ENCODE peak calls at places on chromosomes 16 and 17, in seven cellular contexts. One of them, this sample, is unnamed. For H3K36me3, the result is how much of the 10 kb centered on the place peaks cover.

GRCh38 chr17:46020023-46020735 is 21.1 kb downstream of the STH start:
- DNase-seq in effector memory CD4-positive, alpha-beta T cell: peak
- DNase-seq in aorta: peak
- DNase-seq in adipocyte: no peak
- DNase-seq in spleen: peak
- DNase-seq in neuronal stem cell: no peak
- DNase-seq in upper lobe of right lung: no peak
- DNase-seq in this sample: no peak

GRCh38 chr17:42679001-42679491 is 2.3 kb upstream of the PLEKHH3 start:
- DNase-seq in effector memory CD4-positive, alpha-beta T cell: no peak
- DNase-seq in aorta: no peak
- DNase-seq in adipocyte: peak
- DNase-seq in spleen: no peak
- DNase-seq in neuronal stem cell: no peak
- DNase-seq in upper lobe of right lung: peak
- DNase-seq in this sample: no peak

GRCh38 chr17:75194879-75195278 is 10.6 kb upstream of the NUP85 start:
- DNase-seq in effector memory CD4-positive, alpha-beta T cell: no peak
- DNase-seq in aorta: no peak
- DNase-seq in adipocyte: no peak
- DNase-seq in spleen: no peak
- DNase-seq in neuronal stem cell: no peak
- DNase-seq in upper lobe of right lung: no peak
- DNase-seq in this sample: no peak

GRCh38 chr16:86261379-86261778 is 248.9 kb upstream of the FOXF1 start:
- DNase-seq in effector memory CD4-positive, alpha-beta T cell: no peak
- DNase-seq in aorta: no peak
- DNase-seq in adipocyte: no peak
- DNase-seq in spleen: no peak
- DNase-seq in neuronal stem cell: no peak
- DNase-seq in upper lobe of right lung: no peak
- DNase-seq in this sample: peak

GRCh38 chr17:50922739-50923405 is 56.7 kb upstream of the TOB1 start:
- DNase-seq in effector memory CD4-positive, alpha-beta T cell: no peak
- DNase-seq in aorta: no peak
- DNase-seq in adipocyte: no peak
- DNase-seq in spleen: no peak
- DNase-seq in neuronal stem cell: no peak
- DNase-seq in upper lobe of right lung: no peak
- DNase-seq in this sample: no peak

GRCh38 chr16:25135239-25135878 is 23.8 kb downstream of the LCMT1 start:
- DNase-seq in effector memory CD4-positive, alpha-beta T cell: no peak
- DNase-seq in aorta: no peak
- DNase-seq in adipocyte: peak
- DNase-seq in spleen: no peak
- DNase-seq in neuronal stem cell: no peak
- DNase-seq in upper lobe of right lung: no peak
- DNase-seq in this sample: peak

GRCh38 chr17:9768381-9768934 is 22.9 kb downstream of the DHRS7C start:
- DNase-seq in effector memory CD4-positive, alpha-beta T cell: no peak
- DNase-seq in aorta: no peak
- DNase-seq in adipocyte: peak
- DNase-seq in spleen: no peak
- DNase-seq in neuronal stem cell: peak
- DNase-seq in upper lobe of right lung: no peak
- DNase-seq in this sample: no peak

GRCh38 chr17:586920-587319 is 127.7 kb downstream of the VPS53 start:
- DNase-seq in effector memory CD4-positive, alpha-beta T cell: no peak
- DNase-seq in aorta: no peak
- DNase-seq in adipocyte: no peak
- DNase-seq in spleen: no peak
- DNase-seq in neuronal stem cell: no peak
- DNase-seq in upper lobe of right lung: no peak
- DNase-seq in this sample: no peak

GRCh38 chr17:62188713-62189112 is 123.6 kb upstream of the MED13 start:
- DNase-seq in effector memory CD4-positive, alpha-beta T cell: no peak
- DNase-seq in aorta: no peak
- DNase-seq in adipocyte: no peak
- DNase-seq in spleen: no peak
- DNase-seq in neuronal stem cell: no peak
- DNase-seq in upper lobe of right lung: no peak
- DNase-seq in this sample: peak

GRCh38 chr16:53511084-53511402 is 8.0 kb upstream of the AKTIP start:
- DNase-seq in effector memory CD4-positive, alpha-beta T cell: no peak
- DNase-seq in aorta: no peak
- DNase-seq in adipocyte: no peak
- DNase-seq in spleen: peak
- DNase-seq in neuronal stem cell: no peak
- DNase-seq in upper lobe of right lung: no peak
- DNase-seq in this sample: no peak

GRCh38 chr17:21286771-21287702 is 2.5 kb downstream of the MAP2K3 start:
- DNase-seq in effector memory CD4-positive, alpha-beta T cell: no peak
- DNase-seq in aorta: no peak
- DNase-seq in adipocyte: no peak
- DNase-seq in spleen: peak
- DNase-seq in neuronal stem cell: no peak
- DNase-seq in upper lobe of right lung: peak
- DNase-seq in this sample: no peak

GRCh38 chr17:45867702-45868101 is 23.0 kb downstream of the SPPL2C start:
- DNase-seq in effector memory CD4-positive, alpha-beta T cell: no peak
- DNase-seq in aorta: no peak
- DNase-seq in adipocyte: no peak
- DNase-seq in spleen: no peak
- DNase-seq in neuronal stem cell: no peak
- DNase-seq in upper lobe of right lung: no peak
- DNase-seq in this sample: no peak

GRCh38 chr16:57846078-57846697 is 43.9 kb upstream of the KIFC3 start:
- DNase-seq in effector memory CD4-positive, alpha-beta T cell: no peak
- DNase-seq in aorta: no peak
- DNase-seq in adipocyte: no peak
- DNase-seq in spleen: peak
- DNase-seq in neuronal stem cell: no peak
- DNase-seq in upper lobe of right lung: no peak
- DNase-seq in this sample: no peak

GRCh38 chr16:75919664-75920063 is 193.4 kb upstream of the CPHXL start:
- DNase-seq in effector memory CD4-positive, alpha-beta T cell: no peak
- DNase-seq in aorta: no peak
- DNase-seq in adipocyte: no peak
- DNase-seq in spleen: no peak
- DNase-seq in neuronal stem cell: no peak
- DNase-seq in upper lobe of right lung: no peak
- DNase-seq in this sample: peak

GRCh38 chr17:7587420-7587786 is 2.5 kb downstream of the SOX15 start:
- DNase-seq in effector memory CD4-positive, alpha-beta T cell: no peak
- DNase-seq in aorta: no peak
- DNase-seq in adipocyte: peak
- DNase-seq in spleen: no peak
- DNase-seq in neuronal stem cell: no peak
- DNase-seq in upper lobe of right lung: no peak
- DNase-seq in this sample: peak

GRCh38 chr17:7838291-7839075 is 4.5 kb downstream of the KDM6B start:
- DNase-seq in effector memory CD4-positive, alpha-beta T cell: no peak
- DNase-seq in aorta: peak
- DNase-seq in adipocyte: peak
- DNase-seq in spleen: peak
- DNase-seq in neuronal stem cell: peak
- DNase-seq in upper lobe of right lung: no peak
- DNase-seq in this sample: peak

GRCh38 chr16:79651363-79651762 is 50.8 kb upstream of the MAF start:
- DNase-seq in effector memory CD4-positive, alpha-beta T cell: no peak
- DNase-seq in aorta: peak
- DNase-seq in adipocyte: no peak
- DNase-seq in spleen: no peak
- DNase-seq in neuronal stem cell: no peak
- DNase-seq in upper lobe of right lung: no peak
- DNase-seq in this sample: peak

GRCh38 chr16:88442811-88443576 is 10.1 kb upstream of the ZFPM1 start:
- DNase-seq in effector memory CD4-positive, alpha-beta T cell: peak
- DNase-seq in aorta: peak
- DNase-seq in adipocyte: peak
- DNase-seq in spleen: peak
- DNase-seq in neuronal stem cell: peak
- DNase-seq in upper lobe of right lung: peak
- DNase-seq in this sample: peak

GRCh38 chr17:36683387-36683786 is 82.0 kb downstream of the MRM1 start:
- DNase-seq in effector memory CD4-positive, alpha-beta T cell: no peak
- DNase-seq in aorta: no peak
- DNase-seq in adipocyte: no peak
- DNase-seq in spleen: no peak
- DNase-seq in neuronal stem cell: no peak
- DNase-seq in upper lobe of right lung: no peak
- DNase-seq in this sample: no peak

GRCh38 chr17:44130693-44131349 is 7.4 kb upstream of the HDAC5 start:
- DNase-seq in effector memory CD4-positive, alpha-beta T cell: no peak
- DNase-seq in aorta: no peak
- DNase-seq in adipocyte: no peak
- DNase-seq in spleen: no peak
- DNase-seq in neuronal stem cell: no peak
- DNase-seq in upper lobe of right lung: no peak
- DNase-seq in this sample: no peak

GRCh38 chr16:84194470-84195200 is 3.7 kb downstream of the ADAD2 start:
- DNase-seq in effector memory CD4-positive, alpha-beta T cell: no peak
- DNase-seq in aorta: no peak
- DNase-seq in adipocyte: no peak
- DNase-seq in spleen: no peak
- DNase-seq in neuronal stem cell: no peak
- DNase-seq in upper lobe of right lung: peak
- DNase-seq in this sample: no peak

GRCh38 chr16:70553175-70553574 is 29.6 kb downstream of the SF3B3 start:
- DNase-seq in effector memory CD4-positive, alpha-beta T cell: no peak
- DNase-seq in aorta: no peak
- DNase-seq in adipocyte: peak
- DNase-seq in spleen: no peak
- DNase-seq in neuronal stem cell: no peak
- DNase-seq in upper lobe of right lung: no peak
- DNase-seq in this sample: no peak
- H3K4me3 ChIP-seq in effector memory CD4-positive, alpha-beta T cell: no peak
- H3K4me3 ChIP-seq in aorta: no peak
- H3K4me3 ChIP-seq in adipocyte: peak
- H3K4me3 ChIP-seq in spleen: no peak
- H3K4me3 ChIP-seq in neuronal stem cell: no peak
- H3K4me3 ChIP-seq in upper lobe of right lung: no peak
- H3K4me3 ChIP-seq in this sample: no peak

DNA sequence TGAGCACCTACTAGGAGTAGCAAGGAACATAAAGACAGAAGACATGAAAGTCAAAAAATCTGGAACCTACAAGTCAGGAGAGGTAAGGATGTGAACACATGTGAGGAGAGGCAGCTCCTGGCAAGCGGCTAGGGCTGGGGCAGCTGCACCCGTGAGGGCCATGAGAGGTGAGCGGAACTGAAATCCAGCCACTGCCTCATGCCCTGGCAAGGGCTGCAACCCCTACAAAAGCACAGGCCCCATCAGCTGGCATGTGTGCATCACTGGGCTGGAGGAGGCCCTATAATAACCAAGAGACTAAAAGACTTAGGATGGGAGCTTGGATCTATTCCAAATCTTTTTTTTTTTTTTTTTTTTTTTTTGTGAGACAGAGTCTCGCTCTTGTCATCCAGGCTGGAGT is 40.3 kb upstream of the ERN1 start:
- DNase-seq in effector memory CD4-positive, alpha-beta T cell: no peak
- DNase-seq in aorta: no peak
- DNase-seq in adipocyte: no peak
- DNase-seq in spleen: no peak
- DNase-seq in neuronal stem cell: no peak
- DNase-seq in upper lobe of right lung: no peak
- DNase-seq in this sample: no peak
- H3K36me3 ChIP-seq in effector memory CD4-positive, alpha-beta T cell: under half
- H3K36me3 ChIP-seq in aorta: under half
- H3K36me3 ChIP-seq in adipocyte: under half
- H3K36me3 ChIP-seq in spleen: under half
- H3K36me3 ChIP-seq in neuronal stem cell: under half
- H3K36me3 ChIP-seq in upper lobe of right lung: under half
- H3K36me3 ChIP-seq in this sample: under half

DNA sequence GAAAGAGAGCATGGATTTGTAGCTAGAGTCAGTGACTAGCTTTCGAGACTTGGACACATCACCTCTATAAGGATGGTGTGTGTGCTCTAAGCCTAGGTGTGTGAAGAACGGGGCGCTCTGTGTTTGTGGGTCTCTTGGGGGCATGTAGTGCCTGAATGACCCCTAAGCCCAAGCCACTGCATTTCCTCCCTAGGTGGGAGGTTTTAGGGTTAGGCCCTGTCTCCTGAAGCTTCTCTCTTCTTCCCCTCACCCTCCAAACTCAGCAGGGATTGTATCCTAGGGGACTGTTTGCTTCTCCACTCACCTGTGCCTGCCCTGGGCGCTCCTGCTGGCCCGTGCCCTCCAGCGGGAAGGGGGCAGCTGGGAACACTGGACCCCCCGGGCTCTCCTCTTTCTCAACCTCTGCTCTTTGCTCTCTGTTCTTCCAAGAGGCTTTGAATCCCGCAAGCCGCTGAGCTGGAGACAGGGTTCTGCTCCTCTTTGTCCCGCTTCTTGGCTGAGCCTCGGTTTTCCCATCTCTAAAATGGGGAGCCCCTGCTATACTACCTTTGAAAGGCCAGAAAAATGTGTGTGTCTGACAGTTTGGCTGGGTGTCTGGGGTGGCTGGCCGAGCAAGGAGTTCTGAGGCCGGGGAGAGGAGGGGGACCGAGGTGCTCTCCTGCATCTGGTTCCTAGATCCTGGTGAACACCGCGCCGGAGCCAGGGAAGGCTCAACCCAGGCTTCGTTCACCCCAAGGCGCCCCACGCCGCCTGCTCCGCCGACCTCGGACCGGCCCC is 810 bp downstream of the CYGB start:
- DNase-seq in effector memory CD4-positive, alpha-beta T cell: no peak
- DNase-seq in aorta: peak
- DNase-seq in adipocyte: no peak
- DNase-seq in spleen: no peak
- DNase-seq in neuronal stem cell: no peak
- DNase-seq in upper lobe of right lung: no peak
- DNase-seq in this sample: no peak
- H3K4me3 ChIP-seq in effector memory CD4-positive, alpha-beta T cell: no peak
- H3K4me3 ChIP-seq in aorta: no peak
- H3K4me3 ChIP-seq in adipocyte: peak
- H3K4me3 ChIP-seq in spleen: peak
- H3K4me3 ChIP-seq in neuronal stem cell: no peak
- H3K4me3 ChIP-seq in upper lobe of right lung: peak
- H3K4me3 ChIP-seq in this sample: peak

GRCh38 chr17:39529455-39529854 is 68.2 kb downstream of the CDK12 start:
- DNase-seq in effector memory CD4-positive, alpha-beta T cell: no peak
- DNase-seq in aorta: no peak
- DNase-seq in adipocyte: no peak
- DNase-seq in spleen: no peak
- DNase-seq in neuronal stem cell: no peak
- DNase-seq in upper lobe of right lung: no peak
- DNase-seq in this sample: no peak
- H3K36me3 ChIP-seq in effector memory CD4-positive, alpha-beta T cell: half or more
- H3K36me3 ChIP-seq in aorta: under half
- H3K36me3 ChIP-seq in adipocyte: half or more
- H3K36me3 ChIP-seq in spleen: under half
- H3K36me3 ChIP-seq in neuronal stem cell: under half
- H3K36me3 ChIP-seq in upper lobe of right lung: under half
- H3K36me3 ChIP-seq in this sample: half or more